ENCODE peak calls at places on chromosomes 16 and 17, in four cellular contexts. One of them, this sample, is unnamed.

GRCh38 chr16:56985288-56985961 is 3.9 kb upstream of the NLRC5 start:
- DNase-seq in K562: no peak
- DNase-seq in GM12878: no peak
- DNase-seq in IMR-90: peak
- DNase-seq in this sample: peak

GRCh38 chr17:82204831-82205719 is 7.6 kb downstream of the CCDC57 start:
- DNase-seq in IMR-90: peak
- DNase-seq in K562: no peak
- DNase-seq in GM12878: no peak
- DNase-seq in this sample: peak

GRCh38 chr17:9635340-9635739 is 10.0 kb upstream of the USP43 start:
- DNase-seq in GM12878: no peak
- DNase-seq in IMR-90: no peak
- DNase-seq in K562: no peak
- DNase-seq in this sample: no peak

GRCh38 chr17:2503627-2504026 is 8.1 kb downstream of the METTL16 start:
- DNase-seq in IMR-90: no peak
- DNase-seq in K562: no peak
- DNase-seq in GM12878: no peak
- DNase-seq in this sample: no peak

GRCh38 chr17:45316271-45317112 is at the start of gene MAP3K14:
- DNase-seq in IMR-90: peak
- DNase-seq in GM12878: no peak
- DNase-seq in K562: no peak
- DNase-seq in this sample: peak

GRCh38 chr16:80997139-80997798 is 9.4 kb downstream of the CMC2 start:
- DNase-seq in GM12878: peak
- DNase-seq in IMR-90: no peak
- DNase-seq in K562: no peak
- DNase-seq in this sample: peak

GRCh38 chr16:19286827-19287226 is 1.3 kb downstream of the CLEC19A start:
- DNase-seq in GM12878: no peak
- DNase-seq in K562: no peak
- DNase-seq in IMR-90: no peak
- DNase-seq in this sample: no peak

GRCh38 chr17:64240741-64241347 is 22.2 kb downstream of the TEX2 start:
- DNase-seq in GM12878: no peak
- DNase-seq in IMR-90: peak
- DNase-seq in K562: no peak
- DNase-seq in this sample: peak

GRCh38 chr16:77197747-77198146 is 1.5 kb upstream of the SYCE1L start:
- DNase-seq in IMR-90: no peak
- DNase-seq in GM12878: no peak
- DNase-seq in K562: no peak
- DNase-seq in this sample: no peak

GRCh38 chr17:77409282-77410161 is 268.8 kb downstream of the SEC14L1 start:
- DNase-seq in K562: no peak
- DNase-seq in IMR-90: peak
- DNase-seq in GM12878: no peak
- DNase-seq in this sample: no peak

GRCh38 chr17:45857977-45858708 is 13.5 kb downstream of the SPPL2C start:
- DNase-seq in GM12878: no peak
- DNase-seq in IMR-90: peak
- DNase-seq in K562: no peak
- DNase-seq in this sample: peak

GRCh38 chr17:30961213-30962188 is 9.3 kb upstream of the RNF135 start:
- DNase-seq in GM12878: peak
- DNase-seq in K562: no peak
- DNase-seq in IMR-90: peak
- DNase-seq in this sample: no peak

GRCh38 chr16:86070511-86070910 is 171.5 kb downstream of the IRF8 start:
- DNase-seq in IMR-90: no peak
- DNase-seq in GM12878: no peak
- DNase-seq in K562: no peak
- DNase-seq in this sample: no peak

GRCh38 chr16:1762196-1762878 is 9.0 kb downstream of the NME3 start:
- DNase-seq in K562: no peak
- DNase-seq in GM12878: no peak
- DNase-seq in IMR-90: no peak
- DNase-seq in this sample: no peak

GRCh38 chr16:89009343-89010209 is 32.6 kb upstream of the CBFA2T3 start:
- DNase-seq in K562: no peak
- DNase-seq in IMR-90: no peak
- DNase-seq in GM12878: no peak
- DNase-seq in this sample: peak

GRCh38 chr17:19568016-19568350 is 34.3 kb downstream of the SLC47A1 start:
- DNase-seq in K562: no peak
- DNase-seq in IMR-90: no peak
- DNase-seq in GM12878: no peak
- DNase-seq in this sample: no peak

GRCh38 chr16:65713409-65713808 is 591.5 kb upstream of the CDH11 start:
- DNase-seq in GM12878: no peak
- DNase-seq in IMR-90: no peak
- DNase-seq in K562: no peak
- DNase-seq in this sample: no peak

GRCh38 chr17:40086150-40087044 is 14.0 kb downstream of the NR1D1 start:
- DNase-seq in K562: peak
- DNase-seq in IMR-90: no peak
- DNase-seq in GM12878: no peak
- DNase-seq in this sample: peak

GRCh38 chr17:44776628-44777393 is 18.0 kb downstream of the ADAM11 start:
- DNase-seq in GM12878: no peak
- DNase-seq in IMR-90: no peak
- DNase-seq in K562: no peak
- DNase-seq in this sample: no peak

GRCh38 chr17:67836205-67836987 is 11.1 kb downstream of the BPTF start:
- DNase-seq in IMR-90: peak
- DNase-seq in K562: no peak
- DNase-seq in GM12878: no peak
- DNase-seq in this sample: no peak

GRCh38 chr17:32007463-32008298 is 498 bp downstream of the LRRC37B start:
- DNase-seq in GM12878: no peak
- DNase-seq in IMR-90: peak
- DNase-seq in K562: peak
- DNase-seq in this sample: peak

GRCh38 chr16:20763461-20764232 is at the start of gene ACSM3:
- DNase-seq in IMR-90: peak
- DNase-seq in GM12878: peak
- DNase-seq in K562: peak
- DNase-seq in this sample: peak
- TF ChIP-seq FOS in IMR-90: no peak
- TF ChIP-seq FOS in GM12878: no peak
- TF ChIP-seq FOS in K562: no peak
- TF ChIP-seq FOS in this sample: no peak

GRCh38 chr16:54062361-54063346 is 223.9 kb downstream of the IRX3 start:
- DNase-seq in IMR-90: no peak
- DNase-seq in K562: no peak
- DNase-seq in GM12878: no peak
- DNase-seq in this sample: no peak
- TF ChIP-seq FOS in IMR-90: no peak
- TF ChIP-seq FOS in K562: no peak
- TF ChIP-seq FOS in GM12878: no peak
- TF ChIP-seq FOS in this sample: no peak

DNA sequence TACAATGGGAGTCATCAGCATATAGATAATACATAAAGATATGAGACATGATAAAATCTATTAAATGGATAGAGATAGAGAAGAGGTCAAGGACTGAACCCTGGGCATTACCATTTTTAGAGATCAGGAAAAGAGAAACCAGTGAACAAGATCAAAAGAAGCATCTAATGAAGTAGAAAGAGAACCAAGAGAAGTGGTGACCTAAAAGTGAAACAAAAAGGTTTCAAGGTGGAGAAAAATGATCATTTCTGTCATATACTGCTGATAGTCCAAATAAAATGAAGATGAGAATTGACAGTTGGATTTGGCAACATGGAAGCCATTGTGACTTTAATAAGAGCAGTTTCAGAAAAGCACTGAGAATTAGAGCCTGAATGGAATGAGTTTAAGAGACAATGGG is 165.1 kb downstream of the PPM1E start:
- DNase-seq in GM12878: peak
- DNase-seq in IMR-90: no peak
- DNase-seq in K562: no peak
- DNase-seq in this sample: no peak
- TF ChIP-seq FOS in GM12878: no peak
- TF ChIP-seq FOS in IMR-90: no peak
- TF ChIP-seq FOS in K562: no peak
- TF ChIP-seq FOS in this sample: no peak

DNA sequence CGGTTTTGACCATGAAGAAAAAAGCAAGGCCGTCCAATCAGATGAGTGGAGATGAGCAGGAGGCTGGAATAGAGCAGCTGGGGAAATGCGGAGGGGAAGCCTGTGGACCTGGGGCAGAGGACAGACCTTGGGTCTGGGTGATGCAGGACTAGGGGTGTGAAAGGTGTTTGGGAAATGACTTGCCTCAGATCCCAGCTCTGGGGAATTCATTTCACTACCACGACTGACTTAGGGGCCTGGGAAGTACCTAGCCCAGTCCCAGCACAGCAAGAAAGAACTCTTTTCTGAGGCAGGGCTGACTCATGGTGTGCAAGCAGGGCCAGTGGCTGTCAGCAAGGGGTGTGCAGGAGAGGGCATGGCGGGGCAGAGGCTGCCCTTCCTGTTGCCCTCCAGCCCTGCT is 14.8 kb downstream of the DNAI2 start:
- DNase-seq in GM12878: peak
- DNase-seq in IMR-90: no peak
- DNase-seq in K562: no peak
- DNase-seq in this sample: no peak
- TF ChIP-seq FOS in GM12878: no peak
- TF ChIP-seq FOS in IMR-90: no peak
- TF ChIP-seq FOS in K562: no peak
- TF ChIP-seq FOS in this sample: no peak

DNA sequence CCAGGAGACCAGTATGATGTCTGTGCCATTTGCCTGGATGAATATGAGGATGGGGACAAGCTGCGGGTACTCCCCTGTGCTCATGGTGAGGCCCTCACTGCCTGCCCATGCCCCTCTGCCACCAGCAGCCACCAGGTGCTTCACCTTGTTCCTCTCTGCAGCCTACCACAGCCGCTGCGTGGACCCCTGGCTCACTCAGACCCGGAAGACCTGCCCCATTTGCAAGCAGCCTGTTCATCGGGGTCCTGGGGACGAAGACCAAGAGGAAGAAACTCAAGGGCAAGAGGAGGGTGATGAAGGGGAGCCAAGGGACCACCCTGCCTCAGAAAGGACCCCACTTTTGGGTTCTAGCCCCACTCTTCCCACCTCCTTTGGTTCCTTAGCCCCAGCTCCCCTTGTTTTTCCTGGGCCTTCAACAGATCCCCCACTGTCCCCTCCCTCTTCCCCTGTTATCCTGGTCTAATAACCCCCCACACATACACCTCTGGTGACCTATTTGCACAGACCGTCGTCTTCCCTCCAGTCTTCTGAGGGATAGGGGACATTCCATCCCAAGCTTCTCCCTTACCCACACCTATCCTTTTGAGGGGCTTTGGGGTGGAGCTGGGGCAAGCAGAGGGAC is 3.7 kb downstream of the PFN1 start:
- DNase-seq in GM12878: no peak
- DNase-seq in K562: no peak
- DNase-seq in IMR-90: no peak
- DNase-seq in this sample: no peak
- TF ChIP-seq FOS in GM12878: no peak
- TF ChIP-seq FOS in K562: no peak
- TF ChIP-seq FOS in IMR-90: no peak
- TF ChIP-seq FOS in this sample: no peak

DNA sequence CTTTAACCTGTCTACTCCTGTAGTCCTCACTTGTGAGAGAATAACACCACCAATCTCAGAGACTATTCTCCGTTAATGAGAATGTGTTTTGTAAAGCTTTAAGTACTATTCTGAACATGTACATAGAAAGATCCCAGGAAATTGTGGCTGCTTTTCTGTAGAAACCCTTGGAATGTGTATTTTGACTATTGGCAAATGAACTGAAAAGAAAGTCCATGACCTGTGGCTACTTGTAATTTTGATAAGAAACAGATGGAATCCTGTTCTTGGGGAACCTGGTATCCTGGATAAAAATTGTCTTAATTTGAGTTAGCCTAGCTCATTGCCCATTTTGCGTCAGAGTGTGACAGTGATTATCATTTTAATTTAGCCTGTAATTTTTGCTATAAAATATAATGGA is 9.1 kb downstream of the CTCF start:
- DNase-seq in K562: no peak
- DNase-seq in IMR-90: peak
- DNase-seq in GM12878: no peak
- DNase-seq in this sample: no peak
- TF ChIP-seq FOS in K562: no peak
- TF ChIP-seq FOS in IMR-90: no peak
- TF ChIP-seq FOS in GM12878: no peak
- TF ChIP-seq FOS in this sample: no peak

GRCh38 chr16:63938661-63939060 is 1183.2 kb downstream of the CDH11 start:
- DNase-seq in K562: no peak
- DNase-seq in IMR-90: no peak
- DNase-seq in GM12878: no peak
- DNase-seq in this sample: no peak
- TF ChIP-seq FOS in K562: no peak
- TF ChIP-seq FOS in IMR-90: no peak
- TF ChIP-seq FOS in GM12878: no peak
- TF ChIP-seq FOS in this sample: no peak

GRCh38 chr17:50917418-50917743 is 51.2 kb upstream of the TOB1 start:
- DNase-seq in K562: no peak
- DNase-seq in GM12878: no peak
- DNase-seq in IMR-90: no peak
- DNase-seq in this sample: no peak
- TF ChIP-seq FOS in K562: no peak
- TF ChIP-seq FOS in GM12878: no peak
- TF ChIP-seq FOS in IMR-90: no peak
- TF ChIP-seq FOS in this sample: no peak

This sample was measured in endothelial cell of umbilical vein.